ENCODE peak calls at places on chromosomes 7 and 10, in nine cellular contexts. One of them, this sample, is unnamed.

GRCh38 chr10:119207367-119207668 is at the start of gene GRK5:
- DNase-seq in tibial artery: peak
- DNase-seq in body of pancreas: peak
- DNase-seq in OCI-LY7: peak
- DNase-seq in left ventricle myocardium inferior: peak
- DNase-seq in CD8-positive, alpha-beta T cell: peak
- DNase-seq in substantia nigra: peak
- DNase-seq in PC-9: peak
- DNase-seq in neuronal stem cell: peak
- DNase-seq in this sample: peak

GRCh38 chr7:1291040-1291689 is 58.5 kb downstream of the UNCX start:
- DNase-seq in substantia nigra: no peak
- DNase-seq in tibial artery: no peak
- DNase-seq in PC-9: no peak
- DNase-seq in neuronal stem cell: no peak
- DNase-seq in OCI-LY7: no peak
- DNase-seq in body of pancreas: no peak
- DNase-seq in left ventricle myocardium inferior: no peak
- DNase-seq in CD8-positive, alpha-beta T cell: no peak
- DNase-seq in this sample: no peak

GRCh38 chr10:2282194-2282593 is 544.9 kb upstream of the ADARB2 start:
- DNase-seq in OCI-LY7: no peak
- DNase-seq in neuronal stem cell: no peak
- DNase-seq in body of pancreas: no peak
- DNase-seq in tibial artery: no peak
- DNase-seq in PC-9: no peak
- DNase-seq in CD8-positive, alpha-beta T cell: no peak
- DNase-seq in substantia nigra: no peak
- DNase-seq in left ventricle myocardium inferior: no peak
- DNase-seq in this sample: no peak

GRCh38 chr7:14950013-14950412 is 47.5 kb upstream of the DGKB start:
- DNase-seq in CD8-positive, alpha-beta T cell: no peak
- DNase-seq in OCI-LY7: no peak
- DNase-seq in body of pancreas: no peak
- DNase-seq in neuronal stem cell: no peak
- DNase-seq in PC-9: no peak
- DNase-seq in left ventricle myocardium inferior: no peak
- DNase-seq in tibial artery: no peak
- DNase-seq in substantia nigra: no peak
- DNase-seq in this sample: no peak

GRCh38 chr10:103127241-103127640 is 65.8 kb downstream of the NT5C2 start:
- DNase-seq in body of pancreas: no peak
- DNase-seq in CD8-positive, alpha-beta T cell: no peak
- DNase-seq in left ventricle myocardium inferior: no peak
- DNase-seq in neuronal stem cell: no peak
- DNase-seq in substantia nigra: no peak
- DNase-seq in PC-9: no peak
- DNase-seq in OCI-LY7: no peak
- DNase-seq in tibial artery: no peak
- DNase-seq in this sample: no peak

GRCh38 chr7:45682836-45683555 is 108.8 kb downstream of the ADCY1 start:
- DNase-seq in neuronal stem cell: no peak
- DNase-seq in left ventricle myocardium inferior: no peak
- DNase-seq in body of pancreas: no peak
- DNase-seq in tibial artery: peak
- DNase-seq in OCI-LY7: no peak
- DNase-seq in CD8-positive, alpha-beta T cell: no peak
- DNase-seq in substantia nigra: no peak
- DNase-seq in PC-9: no peak
- DNase-seq in this sample: no peak

GRCh38 chr10:109902992-109903947 is 20.0 kb downstream of the XPNPEP1 start:
- DNase-seq in body of pancreas: peak
- DNase-seq in OCI-LY7: no peak
- DNase-seq in PC-9: no peak
- DNase-seq in tibial artery: no peak
- DNase-seq in substantia nigra: no peak
- DNase-seq in CD8-positive, alpha-beta T cell: no peak
- DNase-seq in neuronal stem cell: no peak
- DNase-seq in left ventricle myocardium inferior: no peak
- DNase-seq in this sample: no peak

GRCh38 chr7:45506059-45506458 is 68.1 kb upstream of the ADCY1 start:
- DNase-seq in OCI-LY7: no peak
- DNase-seq in neuronal stem cell: no peak
- DNase-seq in body of pancreas: no peak
- DNase-seq in tibial artery: no peak
- DNase-seq in PC-9: no peak
- DNase-seq in substantia nigra: no peak
- DNase-seq in left ventricle myocardium inferior: no peak
- DNase-seq in CD8-positive, alpha-beta T cell: no peak
- DNase-seq in this sample: no peak

GRCh38 chr10:69838853-69839252 is 37.1 kb downstream of the COL13A1 start:
- DNase-seq in substantia nigra: no peak
- DNase-seq in PC-9: peak
- DNase-seq in body of pancreas: no peak
- DNase-seq in OCI-LY7: no peak
- DNase-seq in CD8-positive, alpha-beta T cell: no peak
- DNase-seq in left ventricle myocardium inferior: no peak
- DNase-seq in tibial artery: no peak
- DNase-seq in neuronal stem cell: no peak
- DNase-seq in this sample: no peak

GRCh38 chr10:60429084-60429849 is 39.6 kb upstream of the ANK3 start:
- DNase-seq in left ventricle myocardium inferior: peak
- DNase-seq in body of pancreas: no peak
- DNase-seq in substantia nigra: no peak
- DNase-seq in CD8-positive, alpha-beta T cell: no peak
- DNase-seq in OCI-LY7: no peak
- DNase-seq in tibial artery: no peak
- DNase-seq in neuronal stem cell: no peak
- DNase-seq in PC-9: no peak
- DNase-seq in this sample: no peak

GRCh38 chr10:112815238-112816032 is 134.6 kb upstream of the TCF7L2 start:
- DNase-seq in neuronal stem cell: no peak
- DNase-seq in PC-9: peak
- DNase-seq in body of pancreas: no peak
- DNase-seq in left ventricle myocardium inferior: no peak
- DNase-seq in CD8-positive, alpha-beta T cell: no peak
- DNase-seq in tibial artery: no peak
- DNase-seq in OCI-LY7: no peak
- DNase-seq in substantia nigra: no peak
- DNase-seq in this sample: peak
- H3K27ac ChIP-seq in neuronal stem cell: no peak
- H3K27ac ChIP-seq in PC-9: peak
- H3K27ac ChIP-seq in body of pancreas: no peak
- H3K27ac ChIP-seq in left ventricle myocardium inferior: peak
- H3K27ac ChIP-seq in CD8-positive, alpha-beta T cell: no peak
- H3K27ac ChIP-seq in tibial artery: peak
- H3K27ac ChIP-seq in OCI-LY7: no peak
- H3K27ac ChIP-seq in substantia nigra: no peak
- H3K27ac ChIP-seq in this sample: no peak

GRCh38 chr7:151871904-151872303 is 5.0 kb downstream of the PRKAG2 start:
- DNase-seq in CD8-positive, alpha-beta T cell: no peak
- DNase-seq in tibial artery: no peak
- DNase-seq in substantia nigra: no peak
- DNase-seq in neuronal stem cell: no peak
- DNase-seq in body of pancreas: no peak
- DNase-seq in OCI-LY7: no peak
- DNase-seq in left ventricle myocardium inferior: peak
- DNase-seq in PC-9: peak
- DNase-seq in this sample: no peak

GRCh38 chr7:151873402-151873965 is 3.4 kb downstream of the PRKAG2 start:
- DNase-seq in substantia nigra: no peak
- DNase-seq in body of pancreas: no peak
- DNase-seq in left ventricle myocardium inferior: peak
- DNase-seq in CD8-positive, alpha-beta T cell: no peak
- DNase-seq in OCI-LY7: no peak
- DNase-seq in tibial artery: peak
- DNase-seq in neuronal stem cell: no peak
- DNase-seq in PC-9: no peak
- DNase-seq in this sample: no peak

GRCh38 chr7:151869968-151870918 is 6.7 kb downstream of the PRKAG2 start:
- DNase-seq in neuronal stem cell: no peak
- DNase-seq in CD8-positive, alpha-beta T cell: no peak
- DNase-seq in substantia nigra: no peak
- DNase-seq in OCI-LY7: no peak
- DNase-seq in left ventricle myocardium inferior: peak
- DNase-seq in PC-9: no peak
- DNase-seq in body of pancreas: no peak
- DNase-seq in tibial artery: no peak
- DNase-seq in this sample: no peak

GRCh38 chr7:151871189-151871735 is 5.7 kb downstream of the PRKAG2 start:
- DNase-seq in CD8-positive, alpha-beta T cell: no peak
- DNase-seq in PC-9: no peak
- DNase-seq in body of pancreas: no peak
- DNase-seq in neuronal stem cell: no peak
- DNase-seq in OCI-LY7: no peak
- DNase-seq in left ventricle myocardium inferior: peak
- DNase-seq in substantia nigra: no peak
- DNase-seq in tibial artery: no peak
- DNase-seq in this sample: no peak

GRCh38 chr7:151872531-151873401 is 4.1 kb downstream of the PRKAG2 start:
- DNase-seq in left ventricle myocardium inferior: peak
- DNase-seq in CD8-positive, alpha-beta T cell: no peak
- DNase-seq in substantia nigra: no peak
- DNase-seq in body of pancreas: no peak
- DNase-seq in OCI-LY7: no peak
- DNase-seq in tibial artery: no peak
- DNase-seq in PC-9: no peak
- DNase-seq in neuronal stem cell: no peak
- DNase-seq in this sample: no peak
- H3K27ac ChIP-seq in left ventricle myocardium inferior: peak
- H3K27ac ChIP-seq in CD8-positive, alpha-beta T cell: no peak
- H3K27ac ChIP-seq in substantia nigra: no peak
- H3K27ac ChIP-seq in body of pancreas: no peak
- H3K27ac ChIP-seq in OCI-LY7: no peak
- H3K27ac ChIP-seq in tibial artery: peak
- H3K27ac ChIP-seq in PC-9: no peak
- H3K27ac ChIP-seq in neuronal stem cell: no peak
- H3K27ac ChIP-seq in this sample: no peak

GRCh38 chr10:122459586-122460273 is 1.6 kb upstream of the HTRA1 start:
- DNase-seq in substantia nigra: no peak
- DNase-seq in neuronal stem cell: no peak
- DNase-seq in CD8-positive, alpha-beta T cell: no peak
- DNase-seq in left ventricle myocardium inferior: no peak
- DNase-seq in OCI-LY7: no peak
- DNase-seq in PC-9: no peak
- DNase-seq in body of pancreas: no peak
- DNase-seq in tibial artery: no peak
- DNase-seq in this sample: no peak

GRCh38 chr10:122462533-122463465 is 1.4 kb downstream of the HTRA1 start:
- DNase-seq in PC-9: no peak
- DNase-seq in tibial artery: peak
- DNase-seq in CD8-positive, alpha-beta T cell: no peak
- DNase-seq in substantia nigra: no peak
- DNase-seq in left ventricle myocardium inferior: peak
- DNase-seq in body of pancreas: peak
- DNase-seq in OCI-LY7: no peak
- DNase-seq in neuronal stem cell: no peak
- DNase-seq in this sample: peak

GRCh38 chr10:122461729-122462532 is 578 bp downstream of the HTRA1 start:
- DNase-seq in PC-9: peak
- DNase-seq in tibial artery: peak
- DNase-seq in neuronal stem cell: no peak
- DNase-seq in left ventricle myocardium inferior: no peak
- DNase-seq in body of pancreas: peak
- DNase-seq in OCI-LY7: no peak
- DNase-seq in substantia nigra: no peak
- DNase-seq in CD8-positive, alpha-beta T cell: no peak
- DNase-seq in this sample: peak

GRCh38 chr10:122461367-122461728 is at the start of gene HTRA1:
- DNase-seq in left ventricle myocardium inferior: peak
- DNase-seq in neuronal stem cell: peak
- DNase-seq in substantia nigra: peak
- DNase-seq in body of pancreas: peak
- DNase-seq in tibial artery: peak
- DNase-seq in OCI-LY7: no peak
- DNase-seq in CD8-positive, alpha-beta T cell: no peak
- DNase-seq in PC-9: peak
- DNase-seq in this sample: peak

DNA sequence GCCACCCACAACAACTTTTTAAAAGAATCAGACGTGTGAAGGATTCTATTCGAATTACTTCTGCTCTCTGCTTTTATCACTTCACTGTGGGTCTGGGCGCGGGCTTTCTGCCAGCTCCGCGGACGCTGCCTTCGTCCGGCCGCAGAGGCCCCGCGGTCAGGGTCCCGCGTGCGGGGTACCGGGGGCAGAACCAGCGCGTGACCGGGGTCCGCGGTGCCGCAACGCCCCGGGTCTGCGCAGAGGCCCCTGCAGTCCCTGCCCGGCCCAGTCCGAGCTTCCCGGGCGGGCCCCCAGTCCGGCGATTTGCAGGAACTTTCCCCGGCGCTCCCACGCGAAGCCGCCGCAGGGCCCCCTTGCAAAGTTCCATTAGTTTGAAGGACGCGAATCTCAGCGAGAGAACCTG is 461 bp upstream of the HTRA1 start:
- DNase-seq in neuronal stem cell: no peak
- DNase-seq in body of pancreas: no peak
- DNase-seq in tibial artery: no peak
- DNase-seq in substantia nigra: no peak
- DNase-seq in left ventricle myocardium inferior: no peak
- DNase-seq in PC-9: no peak
- DNase-seq in CD8-positive, alpha-beta T cell: no peak
- DNase-seq in OCI-LY7: no peak
- DNase-seq in this sample: peak
- H3K27ac ChIP-seq in neuronal stem cell: no peak
- H3K27ac ChIP-seq in body of pancreas: no peak
- H3K27ac ChIP-seq in tibial artery: peak
- H3K27ac ChIP-seq in substantia nigra: peak
- H3K27ac ChIP-seq in left ventricle myocardium inferior: peak
- H3K27ac ChIP-seq in PC-9: no peak
- H3K27ac ChIP-seq in CD8-positive, alpha-beta T cell: no peak
- H3K27ac ChIP-seq in OCI-LY7: no peak
- H3K27ac ChIP-seq in this sample: no peak

GRCh38 chr7:148334959-148335577 is 255.5 kb upstream of the C7orf33 start:
- DNase-seq in tibial artery: no peak
- DNase-seq in CD8-positive, alpha-beta T cell: no peak
- DNase-seq in body of pancreas: no peak
- DNase-seq in PC-9: no peak
- DNase-seq in OCI-LY7: no peak
- DNase-seq in substantia nigra: no peak
- DNase-seq in neuronal stem cell: peak
- DNase-seq in left ventricle myocardium inferior: no peak
- DNase-seq in this sample: no peak
- H3K27ac ChIP-seq in tibial artery: no peak
- H3K27ac ChIP-seq in CD8-positive, alpha-beta T cell: no peak
- H3K27ac ChIP-seq in body of pancreas: no peak
- H3K27ac ChIP-seq in PC-9: no peak
- H3K27ac ChIP-seq in OCI-LY7: no peak
- H3K27ac ChIP-seq in substantia nigra: no peak
- H3K27ac ChIP-seq in neuronal stem cell: peak
- H3K27ac ChIP-seq in left ventricle myocardium inferior: no peak
- H3K27ac ChIP-seq in this sample: no peak